ENCODE peak calls at places on chromosomes 2 and 18, in four cellular contexts. H is cardiac fibroblast, O is natural killer cell, U is neural crest cell. K is an unnamed sample.

GRCh38 chr2:12202301-12202700 is 455.9 kb downstream of the LPIN1 start:
- DNase-seq in H (peak; percentile 91), O (no peak), U (no peak), K (no peak)

GRCh38 chr2:100893753-100894530 is 74.0 kb downstream of the NPAS2 start:
- DNase-seq in H (no peak), O (no peak), U (no peak), K (no peak)

GRCh38 chr2:144524190-144524957 is 4.5 kb upstream of the ZEB2 start:
- DNase-seq in H (peak; percentile 75), O (peak; percentile 59), U (peak; percentile 67), K (peak; percentile 24)

GRCh38 chr2:58908501-58909154 is 667.5 kb upstream of the FANCL start:
- DNase-seq in H (no peak), O (no peak), U (no peak), K (no peak)

GRCh38 chr2:74188018-74188601 is 9.4 kb upstream of the MOB1A start:
- DNase-seq in H (peak; percentile 59), O (no peak), U (no peak), K (no peak)

GRCh38 chr2:229489016-229489415 is 217.9 kb upstream of the PID1 start:
- DNase-seq in H (peak; percentile 62), O (no peak), U (no peak), K (no peak)

GRCh38 chr18:37673196-37673595 is 107.6 kb upstream of the CELF4 start:
- DNase-seq in H (no peak), O (no peak), U (no peak), K (no peak)

GRCh38 chr2:86704482-86704971 is 15.6 kb upstream of the RMND5A start:
- DNase-seq in H (peak; percentile 81), O (no peak), U (no peak), K (no peak)

K was measured in T-helper 17 cell.